ENCODE peak calls at places on chromosomes 16 and 17, in nine cellular contexts. E is stimulated activated CD4-positive, alpha-beta T cell treated with anti-CD3 and anti-CD28 coated beads, Interleukin-2, amount 100 ng/mL, for 48 hours; Z is germinal center; B is Peyer's patch; R is stimulated activated naive CD4-positive, alpha-beta T cell; G is WTC11; W is lower leg skin; T is activated CD4-positive, alpha-beta T cell treated with anti-CD3 and anti-CD28 coated beads, Interleukin-2, amount 10 ng/mL, durations not matched to agents 7 days and 5 days; K is activated CD8-positive, alpha-beta T cell treated with anti-CD3 and anti-CD28 coated beads, Interleukin-2, amount 10 ng/mL, durations not matched to agents 7 days and 5 days. D is an unnamed sample.

GRCh38 chr17:992933-993332 is 4.0 kb upstream of the TIMM22 start:
- DNase-seq in E (no peak), Z (no peak), B (no peak), R (no peak), G (no peak), W (no peak), T (no peak), K (no peak), D (no peak)

GRCh38 chr17:35448899-35449227 is 297 bp upstream of the SLFN13 start:
- DNase-seq in E (no peak), Z (no peak), B (no peak), R (no peak), G (no peak), W (no peak), T (no peak), K (no peak), D (no peak)

GRCh38 chr17:44123356-44124117 is at the start of gene HDAC5:
- DNase-seq in E (peak; percentile 93), Z (peak; percentile 93), B (peak; percentile 98), R (peak; percentile 96), G (peak; percentile 95), W (peak; percentile 99), T (peak; percentile 96), K (peak; percentile 96), D (peak; percentile 98)

GRCh38 chr17:82734987-82735866 is at the start of gene FN3K:
- DNase-seq in E (no peak), Z (peak; percentile 19), B (peak; percentile 80), R (peak; percentile 42), G (peak; percentile 70), W (no peak), T (no peak), K (peak; percentile 40), D (no peak)

GRCh38 chr17:4436846-4437245 is 3.1 kb downstream of the SPNS3 start:
- DNase-seq in E (no peak), Z (no peak), B (no peak), R (no peak), G (no peak), W (no peak), T (no peak), K (peak; percentile 23), D (no peak)

GRCh38 chr16:85399583-85400284 is 213.4 kb upstream of the GSE1 start:
- DNase-seq in E (no peak), Z (no peak), B (no peak), R (no peak), G (peak; percentile 14), W (peak; percentile 68), T (no peak), K (no peak), D (no peak)

GRCh38 chr17:9971991-9972390 is 66.9 kb upstream of the RCVRN start:
- DNase-seq in E (no peak), Z (no peak), B (no peak), R (no peak), G (no peak), W (peak; percentile 95), T (no peak), K (no peak), D (no peak)

GRCh38 chr16:12137344-12138094 is 161.0 kb downstream of the SNX29 start:
- DNase-seq in E (no peak), Z (no peak), B (no peak), R (no peak), G (no peak), W (no peak), T (no peak), K (no peak), D (no peak)

GRCh38 chr16:68283840-68284595 is 19.7 kb downstream of the SLC7A6 start:
- DNase-seq in E (no peak), Z (peak; percentile 68), B (no peak), R (no peak), G (no peak), W (no peak), T (peak; percentile 22), K (peak; percentile 52), D (no peak)

GRCh38 chr16:2856061-2856670 is 1.8 kb downstream of the PRSS22 start:
- DNase-seq in E (peak; percentile 36), Z (no peak), B (no peak), R (peak; percentile 10), G (peak; percentile 76), W (no peak), T (no peak), K (no peak), D (no peak)

GRCh38 chr17:34133350-34133749 is 121.7 kb upstream of the CCL2 start:
- DNase-seq in E (no peak), Z (no peak), B (no peak), R (no peak), G (no peak), W (no peak), T (no peak), K (no peak), D (no peak)

GRCh38 chr16:87560428-87561199 is 41.7 kb upstream of the JPH3 start:
- DNase-seq in E (no peak), Z (peak; percentile 54), B (no peak), R (no peak), G (peak; percentile 93), W (no peak), T (peak; percentile 10), K (no peak), D (peak; percentile 32)

GRCh38 chr17:1491406-1492248 is 859 bp downstream of the MYO1C start:
- DNase-seq in E (no peak), Z (peak; percentile 83), B (peak; percentile 85), R (peak; percentile 25), G (peak; percentile 35), W (peak; percentile 89), T (peak; percentile 43), K (peak; percentile 52), D (peak; percentile 75)

GRCh38 chr17:38893113-38893512 is 23.3 kb downstream of the LASP1 start:
- DNase-seq in E (no peak), Z (no peak), B (no peak), R (no peak), G (no peak), W (no peak), T (no peak), K (no peak), D (no peak)

GRCh38 chr16:2208308-2208707 is 2.4 kb downstream of the BRICD5 start:
- DNase-seq in E (no peak), Z (no peak), B (no peak), R (no peak), G (no peak), W (no peak), T (no peak), K (no peak), D (no peak)

GRCh38 chr16:13014516-13014915 is 113.1 kb downstream of the SHISA9 start:
- DNase-seq in E (no peak), Z (no peak), B (no peak), R (no peak), G (peak; percentile 45), W (no peak), T (no peak), K (no peak), D (no peak)

GRCh38 chr16:78227855-78228254 is 128.4 kb downstream of the WWOX start:
- DNase-seq in E (no peak), Z (no peak), B (no peak), R (no peak), G (no peak), W (no peak), T (no peak), K (no peak), D (no peak)

GRCh38 chr17:66580178-66580577 is 254.7 kb upstream of the CACNG5 start:
- DNase-seq in E (no peak), Z (no peak), B (no peak), R (no peak), G (peak; percentile 28), W (no peak), T (no peak), K (no peak), D (no peak)

GRCh38 chr16:72101195-72101594 is 7.5 kb downstream of the DHX38 start:
- DNase-seq in E (no peak), Z (no peak), B (no peak), R (no peak), G (no peak), W (no peak), T (no peak), K (no peak), D (no peak)

GRCh38 chr17:15340966-15341365 is 431 bp downstream of the TEKT3 start:
- DNase-seq in E (no peak), Z (no peak), B (no peak), R (no peak), G (peak; percentile 21), W (no peak), T (no peak), K (no peak), D (no peak)

GRCh38 chr16:17365591-17366298 is 105.0 kb downstream of the XYLT1 start:
- DNase-seq in E (no peak), Z (no peak), B (no peak), R (no peak), G (no peak), W (no peak), T (no peak), K (no peak), D (no peak)

GRCh38 chr16:52957199-52957598 is 95.5 kb downstream of the CHD9NB start:
- DNase-seq in E (no peak), Z (no peak), B (no peak), R (no peak), G (no peak), W (no peak), T (no peak), K (no peak), D (no peak)

GRCh38 chr16:12406840-12407690 is 396.6 kb downstream of the CPPED1 start:
- DNase-seq in E (no peak), Z (no peak), B (no peak), R (no peak), G (no peak), W (no peak), T (no peak), K (no peak), D (no peak)

GRCh38 chr17:7282752-7283321 is 1.3 kb downstream of the SLC2A4 start:
- DNase-seq in E (no peak), Z (no peak), B (no peak), R (no peak), G (no peak), W (no peak), T (no peak), K (no peak), D (no peak)

GRCh38 chr16:29226782-29227181 is 179.7 kb downstream of the NPIPB11 start:
- DNase-seq in E (no peak), Z (no peak), B (no peak), R (no peak), G (no peak), W (peak; percentile 42), T (no peak), K (no peak), D (no peak)

GRCh38 chr17:12940699-12941098 is 77.1 kb downstream of the ELAC2 start:
- DNase-seq in E (no peak), Z (peak; percentile 71), B (no peak), R (no peak), G (no peak), W (no peak), T (no peak), K (no peak), D (no peak)

GRCh38 chr16:57830890-57831484 is 28.7 kb upstream of the KIFC3 start:
- DNase-seq in E (no peak), Z (no peak), B (no peak), R (no peak), G (no peak), W (no peak), T (no peak), K (no peak), D (no peak)

GRCh38 chr17:68600881-68601564 is at the start of gene FAM20A:
- DNase-seq in E (no peak), Z (peak; percentile 6), B (peak; percentile 54), R (no peak), G (peak; percentile 45), W (peak; percentile 87), T (no peak), K (no peak), D (no peak)

GRCh38 chr16:12771341-12771798 is 32.3 kb downstream of the CPPED1 start:
- DNase-seq in E (no peak), Z (no peak), B (no peak), R (no peak), G (no peak), W (no peak), T (no peak), K (no peak), D (no peak)

GRCh38 chr16:64225696-64226095 is 896.2 kb downstream of the CDH11 start:
- DNase-seq in E (no peak), Z (no peak), B (no peak), R (no peak), G (no peak), W (no peak), T (no peak), K (no peak), D (no peak)

GRCh38 chr17:41966453-41967140 is at the start of gene CNP:
- DNase-seq in E (peak; percentile 87), Z (peak; percentile 97), B (peak; percentile 94), R (peak; percentile 89), G (peak; percentile 85), W (peak; percentile 98), T (peak; percentile 89), K (peak; percentile 93), D (peak; percentile 93)